ENCODE peak calls at places on chromosomes 5 and 9, in five cellular contexts. One of them, this sample, is unnamed. For H3K27me3, the result is how much of the 10 kb centered on the place peaks cover.

GRCh38 chr9:13651969-13652663 is 372.6 kb upstream of the MPDZ start:
- ATAC-seq in upper lobe of left lung: no peak
- ATAC-seq in GM12878: no peak
- ATAC-seq in HepG2: no peak
- ATAC-seq in K562: no peak
- ATAC-seq in this sample: no peak

GRCh38 chr5:95358858-95359257 is 32.3 kb upstream of the FAM81B start:
- ATAC-seq in K562: no peak
- ATAC-seq in HepG2: no peak
- ATAC-seq in GM12878: no peak
- ATAC-seq in upper lobe of left lung: no peak
- ATAC-seq in this sample: no peak

GRCh38 chr5:104513194-104513602 is 950.6 kb upstream of the NUDT12 start:
- ATAC-seq in upper lobe of left lung: no peak
- ATAC-seq in K562: no peak
- ATAC-seq in GM12878: no peak
- ATAC-seq in HepG2: no peak
- ATAC-seq in this sample: no peak

GRCh38 chr5:56106837-56107236 is 112.1 kb upstream of the IL6ST start:
- ATAC-seq in HepG2: no peak
- ATAC-seq in K562: no peak
- ATAC-seq in GM12878: no peak
- ATAC-seq in upper lobe of left lung: no peak
- ATAC-seq in this sample: no peak

GRCh38 chr5:61678966-61679365 is 346.9 kb downstream of the ZSWIM6 start:
- ATAC-seq in K562: peak
- ATAC-seq in upper lobe of left lung: no peak
- ATAC-seq in GM12878: no peak
- ATAC-seq in HepG2: peak
- ATAC-seq in this sample: no peak

GRCh38 chr5:150492621-150493020 is 15.3 kb upstream of the NDST1 start:
- ATAC-seq in GM12878: no peak
- ATAC-seq in HepG2: no peak
- ATAC-seq in K562: no peak
- ATAC-seq in upper lobe of left lung: no peak
- ATAC-seq in this sample: no peak

GRCh38 chr9:27413507-27414214 is 110.4 kb upstream of the IFNK start:
- ATAC-seq in HepG2: no peak
- ATAC-seq in K562: no peak
- ATAC-seq in GM12878: no peak
- ATAC-seq in upper lobe of left lung: no peak
- ATAC-seq in this sample: peak

GRCh38 chr5:28408186-28408585 is 1369.8 kb upstream of the CDH9 start:
- ATAC-seq in K562: no peak
- ATAC-seq in GM12878: no peak
- ATAC-seq in HepG2: no peak
- ATAC-seq in upper lobe of left lung: peak
- ATAC-seq in this sample: no peak

GRCh38 chr5:78698218-78698751 is 49.7 kb upstream of the LHFPL2 start:
- ATAC-seq in K562: no peak
- ATAC-seq in HepG2: no peak
- ATAC-seq in upper lobe of left lung: no peak
- ATAC-seq in GM12878: no peak
- ATAC-seq in this sample: peak

GRCh38 chr5:62315376-62316049 is 9.5 kb downstream of the KIF2A start:
- ATAC-seq in HepG2: no peak
- ATAC-seq in upper lobe of left lung: no peak
- ATAC-seq in GM12878: no peak
- ATAC-seq in K562: no peak
- ATAC-seq in this sample: no peak

GRCh38 chr5:175773534-175774070 is 97.8 kb upstream of the CPLX2 start:
- ATAC-seq in upper lobe of left lung: no peak
- ATAC-seq in GM12878: no peak
- ATAC-seq in K562: no peak
- ATAC-seq in HepG2: no peak
- ATAC-seq in this sample: no peak

GRCh38 chr5:137696481-137696880 is 39.4 kb downstream of the KLHL3 start:
- ATAC-seq in GM12878: no peak
- ATAC-seq in HepG2: no peak
- ATAC-seq in K562: no peak
- ATAC-seq in upper lobe of left lung: no peak
- ATAC-seq in this sample: no peak

GRCh38 chr9:22649384-22649783 is 202.8 kb downstream of the DMRTA1 start:
- ATAC-seq in GM12878: no peak
- ATAC-seq in K562: no peak
- ATAC-seq in upper lobe of left lung: no peak
- ATAC-seq in HepG2: no peak
- ATAC-seq in this sample: peak

GRCh38 chr5:16345454-16345853 is 120.1 kb downstream of the ZNF622 start:
- ATAC-seq in HepG2: peak
- ATAC-seq in GM12878: no peak
- ATAC-seq in K562: peak
- ATAC-seq in upper lobe of left lung: no peak
- ATAC-seq in this sample: no peak

GRCh38 chr9:131153585-131153984 is 28.2 kb downstream of the NUP214 start:
- ATAC-seq in HepG2: no peak
- ATAC-seq in GM12878: no peak
- ATAC-seq in upper lobe of left lung: no peak
- ATAC-seq in K562: no peak
- ATAC-seq in this sample: no peak

GRCh38 chr5:168670881-168671575 is 91.9 kb upstream of the PANK3 start:
- ATAC-seq in upper lobe of left lung: no peak
- ATAC-seq in K562: peak
- ATAC-seq in HepG2: peak
- ATAC-seq in GM12878: no peak
- ATAC-seq in this sample: no peak

GRCh38 chr5:143922718-143923117 is 110.8 kb downstream of the HMHB1 start:
- ATAC-seq in HepG2: no peak
- ATAC-seq in GM12878: peak
- ATAC-seq in K562: no peak
- ATAC-seq in upper lobe of left lung: no peak
- ATAC-seq in this sample: peak

GRCh38 chr9:114834386-114834785 is 28.5 kb upstream of the TNFSF15 start:
- ATAC-seq in upper lobe of left lung: no peak
- ATAC-seq in GM12878: no peak
- ATAC-seq in K562: no peak
- ATAC-seq in HepG2: no peak
- ATAC-seq in this sample: no peak

DNA sequence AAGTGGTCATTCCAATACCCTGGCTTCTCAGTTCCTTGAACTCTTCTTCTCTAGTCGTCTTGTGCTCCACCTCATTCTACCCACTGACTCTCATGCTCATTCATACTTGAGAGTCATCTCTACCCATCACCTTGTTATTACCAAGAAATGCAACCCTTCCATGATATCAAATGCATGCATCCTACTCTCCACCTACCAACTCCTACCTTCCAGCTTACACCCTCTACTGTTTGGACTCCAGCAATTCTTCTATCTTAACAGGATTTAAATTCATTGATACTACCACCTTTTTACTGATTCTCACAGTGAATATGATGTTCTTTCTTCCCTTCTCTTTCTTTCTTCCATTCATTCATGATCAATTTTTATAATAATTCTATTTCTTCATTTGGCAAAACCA is 30.7 kb downstream of the NRG2 start:
- ATAC-seq in GM12878: no peak
- ATAC-seq in upper lobe of left lung: no peak
- ATAC-seq in HepG2: no peak
- ATAC-seq in K562: no peak
- ATAC-seq in this sample: no peak
- H3K27me3 ChIP-seq in GM12878: under half
- H3K27me3 ChIP-seq in upper lobe of left lung: under half
- H3K27me3 ChIP-seq in HepG2: under half
- H3K27me3 ChIP-seq in K562: under half
- H3K27me3 ChIP-seq in this sample: under half

GRCh38 chr9:37371565-37372464 is 50.7 kb upstream of the GRHPR start:
- ATAC-seq in K562: no peak
- ATAC-seq in GM12878: peak
- ATAC-seq in HepG2: peak
- ATAC-seq in upper lobe of left lung: no peak
- ATAC-seq in this sample: no peak
- TF ChIP-seq POLR2A in K562: no peak
- TF ChIP-seq POLR2A in GM12878: peak
- TF ChIP-seq POLR2A in HepG2: no peak
- TF ChIP-seq POLR2A in upper lobe of left lung: no peak
- TF ChIP-seq POLR2A in this sample: no peak

GRCh38 chr9:82090041-82090440 is 101.5 kb downstream of the SPATA31D1 start:
- ATAC-seq in upper lobe of left lung: no peak
- ATAC-seq in HepG2: no peak
- ATAC-seq in GM12878: no peak
- ATAC-seq in K562: no peak
- ATAC-seq in this sample: no peak
- TF ChIP-seq EP300 in upper lobe of left lung: no peak
- TF ChIP-seq EP300 in HepG2: no peak
- TF ChIP-seq EP300 in GM12878: no peak
- TF ChIP-seq EP300 in K562: no peak
- TF ChIP-seq EP300 in this sample: no peak

GRCh38 chr5:93039888-93040287 is 541.1 kb downstream of the NR2F1-AS1 start:
- ATAC-seq in K562: no peak
- ATAC-seq in upper lobe of left lung: no peak
- ATAC-seq in GM12878: no peak
- ATAC-seq in HepG2: no peak
- ATAC-seq in this sample: no peak
- H3K27me3 ChIP-seq in K562: under half
- H3K27me3 ChIP-seq in upper lobe of left lung: under half
- H3K27me3 ChIP-seq in GM12878: under half
- H3K27me3 ChIP-seq in HepG2: under half
- H3K27me3 ChIP-seq in this sample: under half

DNA sequence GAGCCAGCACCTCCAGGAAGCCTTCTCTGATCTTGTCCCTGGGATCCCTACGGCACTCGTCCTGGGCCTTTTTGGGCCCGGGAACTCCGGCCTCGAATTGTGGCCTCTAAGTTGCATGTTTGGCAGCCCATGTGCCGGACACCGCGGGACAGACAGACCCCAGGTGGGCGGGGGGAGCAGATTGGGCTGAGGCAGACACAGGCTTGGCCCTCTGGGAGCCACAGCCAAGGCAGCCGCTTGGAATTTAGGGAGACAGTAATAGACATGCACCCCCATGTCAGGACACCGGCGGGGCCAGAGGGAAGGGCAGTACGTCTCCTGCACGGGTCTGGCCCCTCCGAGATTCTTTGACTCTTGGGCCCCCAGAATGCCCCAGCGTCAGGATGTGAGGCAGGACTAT is 36.2 kb downstream of the ADAMTSL2 start:
- ATAC-seq in GM12878: no peak
- ATAC-seq in HepG2: no peak
- ATAC-seq in K562: no peak
- ATAC-seq in upper lobe of left lung: no peak
- ATAC-seq in this sample: no peak
- TF ChIP-seq POLR2A in GM12878: no peak
- TF ChIP-seq POLR2A in HepG2: no peak
- TF ChIP-seq POLR2A in K562: no peak
- TF ChIP-seq POLR2A in upper lobe of left lung: no peak
- TF ChIP-seq POLR2A in this sample: no peak

GRCh38 chr9:126429190-126429589 is 102.6 kb downstream of the MVB12B start:
- ATAC-seq in GM12878: no peak
- ATAC-seq in K562: no peak
- ATAC-seq in upper lobe of left lung: no peak
- ATAC-seq in HepG2: no peak
- ATAC-seq in this sample: no peak
- TF ChIP-seq EP300 in GM12878: no peak
- TF ChIP-seq EP300 in K562: no peak
- TF ChIP-seq EP300 in upper lobe of left lung: no peak
- TF ChIP-seq EP300 in HepG2: no peak
- TF ChIP-seq EP300 in this sample: no peak

GRCh38 chr9:127392166-127392565 is 4.8 kb upstream of the SLC2A8 start:
- ATAC-seq in K562: no peak
- ATAC-seq in HepG2: no peak
- ATAC-seq in upper lobe of left lung: no peak
- ATAC-seq in GM12878: no peak
- ATAC-seq in this sample: no peak
- H3K27me3 ChIP-seq in K562: under half
- H3K27me3 ChIP-seq in HepG2: under half
- H3K27me3 ChIP-seq in upper lobe of left lung: under half
- H3K27me3 ChIP-seq in GM12878: under half
- H3K27me3 ChIP-seq in this sample: under half

GRCh38 chr9:106892632-106893031 is 29.7 kb downstream of the ZNF462 start:
- ATAC-seq in GM12878: no peak
- ATAC-seq in HepG2: peak
- ATAC-seq in upper lobe of left lung: peak
- ATAC-seq in K562: no peak
- ATAC-seq in this sample: peak
- TF ChIP-seq POLR2A in GM12878: no peak
- TF ChIP-seq POLR2A in HepG2: no peak
- TF ChIP-seq POLR2A in upper lobe of left lung: no peak
- TF ChIP-seq POLR2A in K562: no peak
- TF ChIP-seq POLR2A in this sample: no peak

This sample was measured in gastroesophageal sphincter.